ENCODE peak calls at places on chromosomes 4 and X, in ten cellular contexts. V is HTR-8/SVneo; Y is neural crest cell; N is stromal cell of bone marrow; G is stimulated activated CD8-positive, alpha-beta memory T cell treated with anti-CD3 and anti-CD28 coated beads, Interleukin-15, amount 100 ng/mL, for 48 hours; T is iris pigment epithelial cell; C is NCI-H146; X is transverse colon; U is activated CD8-positive, alpha-beta memory T cell treated with anti-CD3 and anti-CD28 coated beads for 4 hours; B is esophagus squamous epithelium. Q is an unnamed sample.

GRCh38 chr4:134906404-134907023 is 704.9 kb upstream of the PABPC4L start:
- DNase-seq in B (no peak), V (peak; percentile 14), N (no peak), Y (peak; percentile 6), T (peak; percentile 3), U (no peak), X (no peak), C (no peak), G (no peak), Q (no peak)

GRCh38 chrX:114635986-114636385 is 52.1 kb downstream of the HTR2C start:
- DNase-seq in X (no peak), B (no peak), G (no peak), N (no peak), Y (no peak), U (no peak), V (no peak), C (no peak), T (no peak), Q (no peak)

GRCh38 chr4:104491826-104492771 is 2.6 kb downstream of the CXXC4 start:
- DNase-seq in C (peak; percentile 4), T (peak; percentile 1), U (no peak), G (no peak), N (no peak), X (peak; percentile 9), Y (peak; percentile 20), V (no peak), B (no peak), Q (no peak)

GRCh38 chr4:115883862-115884261 is 770.4 kb upstream of the NDST4 start:
- DNase-seq in B (no peak), T (no peak), U (no peak), G (no peak), V (no peak), X (no peak), N (no peak), Y (no peak), C (no peak), Q (no peak)

GRCh38 chrX:72243472-72243871 is 4.6 kb upstream of the ERCC6L start:
- DNase-seq in V (peak; percentile 37), X (no peak), C (no peak), N (peak; percentile 34), B (no peak), Y (no peak), T (peak; percentile 68), G (no peak), U (no peak), Q (no peak)

GRCh38 chr4:113468165-113469022 is 293.1 kb downstream of the CAMK2D start:
- DNase-seq in T (peak; percentile 100), V (peak; percentile 72), B (peak; percentile 1), N (peak; percentile 100), G (no peak), C (no peak), U (no peak), X (peak; percentile 68), Y (no peak), Q (peak; percentile 95)

GRCh38 chr4:832536-832935 is 6.6 kb upstream of the CPLX1 start:
- DNase-seq in X (no peak), C (no peak), T (no peak), B (no peak), G (no peak), U (no peak), Y (no peak), V (no peak), N (no peak), Q (no peak)

GRCh38 chr4:48064349-48064748 is 47.8 kb downstream of the NIPAL1 start:
- DNase-seq in T (no peak), G (no peak), U (no peak), C (no peak), X (no peak), N (no peak), V (no peak), Y (no peak), B (no peak), Q (no peak)

GRCh38 chrX:40006025-40007017 is 91.4 kb downstream of the BCOR start:
- DNase-seq in T (no peak), X (peak; percentile 71), V (no peak), B (no peak), N (no peak), Y (no peak), G (no peak), U (no peak), C (no peak), Q (no peak)

GRCh38 chr4:96093057-96093456 is 253.2 kb downstream of the PDHA2 start:
- DNase-seq in V (no peak), C (no peak), U (no peak), B (no peak), Y (no peak), T (no peak), X (peak; percentile 8), G (no peak), N (no peak), Q (no peak)

GRCh38 chr4:156571146-156571545 is 400.5 kb downstream of the PDGFC start:
- DNase-seq in T (no peak), N (no peak), C (no peak), V (no peak), X (no peak), G (no peak), U (no peak), Y (no peak), B (no peak), Q (no peak)

GRCh38 chr4:171484681-171485080 is 328.5 kb upstream of the GALNTL6 start:
- DNase-seq in U (no peak), Y (no peak), G (no peak), X (no peak), N (no peak), T (no peak), V (no peak), B (no peak), C (no peak), Q (no peak)

GRCh38 chr4:89196056-89196674 is 84.8 kb downstream of the TIGD2 start:
- DNase-seq in U (no peak), Y (no peak), C (peak; percentile 1), N (no peak), G (no peak), T (no peak), X (no peak), V (no peak), B (no peak), Q (no peak)

GRCh38 chr4:134740290-134740689 is 538.7 kb upstream of the PABPC4L start:
- DNase-seq in X (no peak), C (no peak), V (no peak), B (no peak), T (no peak), N (no peak), U (no peak), G (no peak), Y (no peak), Q (no peak)

GRCh38 chrX:132127748-132128147 is at the start of gene FRMD7:
- DNase-seq in V (no peak), C (no peak), B (no peak), Y (no peak), N (no peak), X (no peak), G (no peak), T (peak; percentile 6), U (no peak), Q (no peak)

GRCh38 chr4:76950846-76951321 is 1.3 kb downstream of the SEPTIN11 start:
- DNase-seq in C (peak; percentile 72), N (no peak), B (no peak), V (peak; percentile 8), X (peak; percentile 18), T (peak; percentile 71), U (no peak), G (no peak), Y (no peak), Q (no peak)

GRCh38 chr4:118278473-118279274 is 74.1 kb downstream of the PRSS12 start:
- DNase-seq in X (peak; percentile 98), G (peak; percentile 97), T (peak; percentile 93), U (peak; percentile 95), Y (peak; percentile 81), C (peak; percentile 93), V (peak; percentile 94), N (peak; percentile 74), B (peak; percentile 92), Q (peak; percentile 75)

GRCh38 chrX:153639177-153640044 is 7.6 kb upstream of the DUSP9 start:
- DNase-seq in Y (no peak), N (no peak), X (no peak), G (no peak), V (no peak), B (no peak), T (no peak), C (peak; percentile 5), U (no peak), Q (no peak)

GRCh38 chr4:168839758-168840385 is 170.2 kb downstream of the CBR4 start:
- DNase-seq in G (no peak), N (no peak), V (no peak), Y (no peak), T (peak; percentile 75), B (no peak), X (no peak), C (no peak), U (no peak), Q (no peak)

GRCh38 chr4:114282937-114283336 is 303.5 kb upstream of the ARSJ start:
- DNase-seq in Y (no peak), N (no peak), U (no peak), G (no peak), V (no peak), X (no peak), B (no peak), T (no peak), C (no peak), Q (no peak)

GRCh38 chr4:125125256-125125655 is 189.5 kb upstream of the FAT4 start:
- DNase-seq in B (no peak), T (no peak), X (no peak), G (no peak), N (no peak), C (no peak), U (no peak), V (no peak), Y (no peak), Q (no peak)

GRCh38 chrX:121987835-121988234 is 940.4 kb downstream of the GLUD2 start:
- DNase-seq in V (no peak), N (no peak), T (no peak), G (no peak), B (no peak), Y (no peak), U (no peak), X (no peak), C (no peak), Q (no peak)

GRCh38 chr4:187598246-187598645 is 397.3 kb upstream of the ZFP42 start:
- DNase-seq in G (no peak), B (no peak), T (peak; percentile 54), C (no peak), U (no peak), V (no peak), Y (no peak), N (no peak), X (no peak), Q (no peak)

GRCh38 chrX:120769576-120770341 is 105.9 kb downstream of the CT47B1 start:
- DNase-seq in V (peak; percentile 18), Y (no peak), U (no peak), G (no peak), N (peak; percentile 32), B (no peak), C (peak; percentile 61), X (no peak), T (peak; percentile 69), Q (no peak)

GRCh38 chrX:130893356-130894085 is 9.5 kb downstream of the ENOX2 start:
- DNase-seq in C (no peak), U (no peak), B (no peak), T (no peak), Y (no peak), G (no peak), X (no peak), N (peak; percentile 32), V (no peak), Q (no peak)

GRCh38 chr4:7703669-7704068 is 236.0 kb downstream of the AFAP1 start:
- DNase-seq in B (no peak), T (no peak), X (no peak), U (no peak), N (no peak), V (no peak), C (no peak), G (no peak), Y (no peak), Q (no peak)

GRCh38 chr4:174334628-174335027 is 50.9 kb downstream of the CEP44 start:
- DNase-seq in T (no peak), C (no peak), U (no peak), B (no peak), G (no peak), V (no peak), N (no peak), X (no peak), Y (no peak), Q (peak; percentile 36)

GRCh38 chr4:166655231-166655630 is 579.1 kb downstream of the SPOCK3 start:
- DNase-seq in T (no peak), C (no peak), X (no peak), B (no peak), Y (no peak), G (no peak), V (no peak), U (no peak), N (no peak), Q (no peak)